ENCODE peak calls at places on chromosomes 7 and 10, in nine cellular contexts. G, W, L, C, V, Q, R, X and Y are unnamed samples.

GRCh38 chr10:58622286-58622685 is 109.6 kb downstream of the BICC1 start:
- DNase-seq in G (no peak), W (no peak), L (no peak), C (no peak), V (no peak), Q (no peak), R (no peak), X (no peak), Y (no peak)

GRCh38 chr10:17764142-17764541 is 12.1 kb downstream of the TMEM236 start:
- DNase-seq in G (no peak), W (no peak), L (no peak), C (no peak), V (no peak), Q (no peak), R (no peak), X (no peak), Y (no peak)

GRCh38 chr7:72098812-72099211 is 313.3 kb downstream of the CALN1 start:
- DNase-seq in G (peak; percentile 64), W (no peak), L (no peak), C (no peak), V (peak; percentile 58), Q (no peak), R (no peak), X (no peak), Y (no peak)

GRCh38 chr10:35363587-35363986 is 27.3 kb downstream of the CCNY start:
- DNase-seq in G (no peak), W (no peak), L (no peak), C (no peak), V (no peak), Q (no peak), R (peak; percentile 80), X (no peak), Y (no peak)

GRCh38 chr10:132970641-132971438 is 28.5 kb upstream of the CFAP46 start:
- DNase-seq in G (peak; percentile 53), W (no peak), L (peak; percentile 30), C (no peak), V (no peak), Q (no peak), R (no peak), X (no peak), Y (no peak)

GRCh38 chr7:75732016-75732521 is 6.7 kb downstream of the HIP1 start:
- DNase-seq in G (no peak), W (no peak), L (no peak), C (no peak), V (no peak), Q (no peak), R (no peak), X (no peak), Y (no peak)

GRCh38 chr7:16345979-16346958 is 75.1 kb downstream of the CRPPA start:
- DNase-seq in G (no peak), W (no peak), L (no peak), C (no peak), V (no peak), Q (no peak), R (peak; percentile 88), X (peak; percentile 82), Y (no peak)

GRCh38 chr7:44052771-44053365 is 8.4 kb downstream of the DBNL start:
- DNase-seq in G (no peak), W (peak; percentile 40), L (no peak), C (peak; percentile 14), V (no peak), Q (no peak), R (no peak), X (no peak), Y (no peak)

GRCh38 chr10:104150206-104150605 is 28.2 kb downstream of the SFR1 start:
- DNase-seq in G (no peak), W (no peak), L (no peak), C (no peak), V (no peak), Q (no peak), R (no peak), X (no peak), Y (no peak)

GRCh38 chr7:133582766-133583523 is 330.1 kb downstream of the EXOC4 start:
- DNase-seq in G (no peak), W (no peak), L (no peak), C (no peak), V (no peak), Q (no peak), R (no peak), X (peak; percentile 87), Y (no peak)

GRCh38 chr7:137801003-137801402 is 45.8 kb downstream of the DGKI start:
- DNase-seq in G (no peak), W (no peak), L (no peak), C (no peak), V (no peak), Q (no peak), R (peak; percentile 28), X (no peak), Y (no peak)

GRCh38 chr10:36692759-36693158 is 432.6 kb upstream of the ANKRD30A start:
- DNase-seq in G (no peak), W (no peak), L (no peak), C (no peak), V (no peak), Q (no peak), R (peak; percentile 75), X (no peak), Y (no peak)

GRCh38 chr7:45711161-45711490 is 137.0 kb downstream of the ADCY1 start:
- DNase-seq in G (no peak), W (no peak), L (no peak), C (no peak), V (no peak), Q (no peak), R (no peak), X (no peak), Y (no peak)

GRCh38 chr7:80588591-80588990 is 49.9 kb upstream of the CD36 start:
- DNase-seq in G (no peak), W (no peak), L (no peak), C (no peak), V (no peak), Q (no peak), R (peak; percentile 54), X (no peak), Y (no peak)

GRCh38 chr7:140042386-140042670 is 20.4 kb downstream of the PARP12 start:
- DNase-seq in G (no peak), W (no peak), L (no peak), C (no peak), V (no peak), Q (no peak), R (no peak), X (no peak), Y (peak; percentile 18)

GRCh38 chr7:116588641-116589594 is 64.1 kb downstream of the CAV1 start:
- DNase-seq in G (no peak), W (no peak), L (no peak), C (no peak), V (peak; percentile 72), Q (no peak), R (peak; percentile 88), X (peak; percentile 83), Y (no peak)

GRCh38 chr10:25758041-25758457 is 176.0 kb upstream of the MYO3A start:
- DNase-seq in G (no peak), W (no peak), L (no peak), C (no peak), V (peak; percentile 71), Q (no peak), R (peak; percentile 16), X (peak; percentile 60), Y (no peak)

GRCh38 chr10:131822694-131823245 is 78.0 kb upstream of the PPP2R2D start:
- DNase-seq in G (peak; percentile 37), W (peak; percentile 18), L (peak; percentile 26), C (peak; percentile 14), V (no peak), Q (no peak), R (no peak), X (no peak), Y (no peak)

GRCh38 chr10:31744025-31744424 is 184.6 kb downstream of the ARHGAP12 start:
- DNase-seq in G (no peak), W (no peak), L (no peak), C (no peak), V (no peak), Q (no peak), R (no peak), X (no peak), Y (no peak)
- H3K4me1 ChIP-seq in G (peaks cover 2% of the 10 kb centered on the region), W (no peaks in the 10 kb centered on the region), L (no peaks in the 10 kb centered on the region), C (peaks cover 2% of the 10 kb centered on the region), V (peaks cover under 1% of the 10 kb centered on the region), Q (peaks cover 3% of the 10 kb centered on the region), R (peaks cover 18% of the 10 kb centered on the region), X (no peaks in the 10 kb centered on the region), Y (peaks cover 15% of the 10 kb centered on the region)

DNA sequence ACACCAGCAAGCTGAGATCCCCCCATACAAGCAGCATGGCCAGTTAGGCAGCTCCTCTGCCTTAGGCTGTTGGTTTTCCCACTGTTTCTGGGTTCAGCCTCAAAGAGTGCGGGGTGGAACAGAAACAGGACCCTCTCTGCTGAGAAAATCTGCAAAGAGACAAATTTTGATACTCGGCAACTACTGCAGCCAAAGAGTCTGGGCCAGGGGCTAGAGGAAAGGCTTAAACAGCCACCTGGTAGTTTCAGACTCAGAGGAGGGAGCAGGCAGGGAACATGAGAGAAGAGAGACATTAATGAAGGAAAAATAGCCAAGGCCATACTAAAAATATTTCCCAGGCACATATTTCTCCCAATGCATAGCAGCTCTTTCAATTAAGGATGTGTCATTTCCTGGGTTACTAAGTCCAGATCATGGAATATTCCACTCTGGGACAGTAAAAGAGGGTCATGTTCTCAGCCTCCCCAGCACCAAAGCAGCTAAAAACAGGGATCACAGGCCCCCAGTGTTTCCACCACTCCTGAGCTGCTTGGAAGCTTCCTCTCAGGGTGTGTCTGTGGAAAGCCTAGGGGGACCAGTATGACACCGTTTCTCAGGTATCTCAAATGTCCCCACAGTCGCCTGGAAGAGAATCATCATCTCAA is 29.8 kb downstream of the PDLIM1 start:
- DNase-seq in G (no peak), W (no peak), L (no peak), C (no peak), V (no peak), Q (no peak), R (peak; percentile 46), X (no peak), Y (peak; percentile 44)
- TF ChIP-seq CTCF in G (no peak), W (no peak), L (no peak), C (no peak), V (no peak), Q (no peak), R (no peak), X (no peak), Y (no peak)

GRCh38 chr7:2635148-2635668 is 3.4 kb downstream of the TTYH3 start:
- DNase-seq in G (no peak), W (no peak), L (no peak), C (no peak), V (no peak), Q (no peak), R (no peak), X (no peak), Y (no peak)
- H3K4me3 ChIP-seq in G (no peak overlapping the region), W (no peak overlapping the region), L (no peak overlapping the region), C (no peak overlapping the region), V (no peak overlapping the region), Q (no peak overlapping the region), R (no peak overlapping the region), X (no peak overlapping the region), Y (no peak overlapping the region)

DNA sequence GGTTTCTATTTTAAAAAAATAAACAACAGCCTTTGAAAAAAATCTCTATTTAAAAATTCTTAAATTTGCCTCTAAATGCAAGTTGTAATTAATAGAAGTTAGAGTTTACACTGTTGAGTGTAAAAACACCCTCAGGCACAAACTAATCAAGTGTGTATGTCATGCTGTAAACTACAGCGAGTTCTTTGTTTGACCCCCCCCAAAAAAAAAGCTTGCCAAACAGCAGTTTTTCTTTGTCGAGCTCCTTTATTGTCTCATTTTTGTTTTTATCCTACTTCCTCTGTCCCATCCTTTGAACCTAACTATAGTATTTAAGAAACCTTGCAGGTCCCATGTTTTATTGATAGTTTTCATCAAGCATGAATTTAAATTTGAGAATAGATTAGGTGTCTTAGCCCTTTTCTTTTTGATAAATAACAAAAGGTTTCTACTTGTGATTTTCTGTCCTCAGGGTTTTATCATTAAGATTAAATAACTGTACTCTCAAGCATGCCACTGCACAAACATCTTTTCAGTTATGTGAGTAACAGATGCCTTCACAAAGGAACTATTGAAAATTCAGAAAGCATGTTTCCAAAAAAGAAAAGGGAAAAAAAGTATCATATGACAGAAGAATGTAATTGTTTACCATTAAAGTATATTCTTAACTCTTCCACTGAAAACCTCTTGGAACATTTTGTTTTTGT is 176.0 kb downstream of the ARID5B start:
- DNase-seq in G (no peak), W (no peak), L (no peak), C (no peak), V (no peak), Q (no peak), R (no peak), X (no peak), Y (no peak)
- H3K4me1 ChIP-seq in G (peaks cover 96% of the 10 kb centered on the region), W (no peaks in the 10 kb centered on the region), L (peaks cover 6% of the 10 kb centered on the region), C (peaks cover 78% of the 10 kb centered on the region), V (peaks cover 39% of the 10 kb centered on the region), Q (peaks cover 50% of the 10 kb centered on the region), R (peaks cover 50% of the 10 kb centered on the region), X (peaks cover 3% of the 10 kb centered on the region), Y (no peaks in the 10 kb centered on the region)